ENCODE peak calls at places on chromosomes 11 and 22, in seven cellular contexts. C, J, A, W, X, N and V are unnamed samples.

GRCh38 chr11:76151561-76152085 is 54.7 kb downstream of the WNT11 start:
- DNase-seq in C (no peak), J (no peak), A (no peak), W (no peak), X (no peak), N (no peak), V (no peak)

GRCh38 chr11:111066861-111067260 is 178.7 kb upstream of the POU2AF2 start:
- DNase-seq in C (no peak), J (peak; percentile 45), A (no peak), W (no peak), X (no peak), N (no peak), V (no peak)

GRCh38 chr22:44710474-44711235 is 8.7 kb downstream of the PRR5 start:
- DNase-seq in C (no peak), J (no peak), A (no peak), W (no peak), X (no peak), N (peak; percentile 45), V (no peak)

GRCh38 chr11:129458278-129458677 is 82.6 kb downstream of the BARX2 start:
- DNase-seq in C (no peak), J (peak; percentile 78), A (no peak), W (no peak), X (no peak), N (no peak), V (no peak)

GRCh38 chr11:46673713-46674462 is 26.5 kb downstream of the ARHGAP1 start:
- DNase-seq in C (no peak), J (no peak), A (peak; percentile 27), W (peak; percentile 60), X (no peak), N (no peak), V (no peak)

GRCh38 chr22:43060213-43060612 is 29.0 kb downstream of the TTLL1 start:
- DNase-seq in C (no peak), J (no peak), A (no peak), W (no peak), X (no peak), N (peak; percentile 30), V (no peak)

GRCh38 chr22:23058063-23058462 is 12.3 kb upstream of the GNAZ start:
- DNase-seq in C (peak; percentile 1), J (no peak), A (no peak), W (no peak), X (no peak), N (peak; percentile 7), V (no peak)

GRCh38 chr22:41361716-41362310 is 19.9 kb upstream of the TEF start:
- DNase-seq in C (no peak), J (peak; percentile 17), A (no peak), W (no peak), X (peak; percentile 50), N (no peak), V (no peak)

GRCh38 chr11:134101292-134101691 is 32.4 kb downstream of the JAM3 start:
- DNase-seq in C (no peak), J (no peak), A (no peak), W (no peak), X (peak; percentile 67), N (no peak), V (no peak)

GRCh38 chr11:134592391-134592990 is 180.4 kb upstream of the B3GAT1 start:
- DNase-seq in C (no peak), J (no peak), A (no peak), W (no peak), X (no peak), N (peak; percentile 44), V (no peak)

GRCh38 chr11:116217006-116217405 is 555.8 kb downstream of the BUD13 start:
- DNase-seq in C (no peak), J (peak; percentile 8), A (no peak), W (no peak), X (peak; percentile 45), N (no peak), V (no peak)

GRCh38 chr11:34214961-34215805 is 109.8 kb downstream of the NAT10 start:
- DNase-seq in C (no peak), J (peak; percentile 97), A (no peak), W (no peak), X (peak; percentile 78), N (no peak), V (no peak)

GRCh38 chr11:66717925-66718319 is 11.1 kb downstream of the SPTBN2 start:
- DNase-seq in C (no peak), J (no peak), A (no peak), W (peak; percentile 75), X (no peak), N (no peak), V (no peak)

GRCh38 chr11:17063171-17064002 is 14.1 kb downstream of the RPS13 start:
- DNase-seq in C (no peak), J (peak; percentile 28), A (peak; percentile 68), W (no peak), X (peak; percentile 27), N (peak; percentile 79), V (no peak)

GRCh38 chr11:30174265-30175022 is 56.4 kb upstream of the FSHB start:
- DNase-seq in C (no peak), J (no peak), A (no peak), W (no peak), X (no peak), N (no peak), V (no peak)

GRCh38 chr11:61834278-61835004 is 6.3 kb downstream of the FADS2 start:
- DNase-seq in C (no peak), J (no peak), A (peak; percentile 79), W (peak; percentile 90), X (peak; percentile 47), N (no peak), V (no peak)

GRCh38 chr11:64400096-64400495 is 41.1 kb downstream of the RPS6KA4 start:
- DNase-seq in C (no peak), J (peak; percentile 49), A (peak; percentile 44), W (no peak), X (no peak), N (peak; percentile 39), V (no peak)

GRCh38 chr11:64718084-64718779 is 4.8 kb downstream of the NRXN2 start:
- DNase-seq in C (no peak), J (no peak), A (no peak), W (no peak), X (no peak), N (no peak), V (no peak)

GRCh38 chr11:4482445-4482844 is at the start of gene OR52K1:
- DNase-seq in C (no peak), J (no peak), A (no peak), W (no peak), X (no peak), N (no peak), V (no peak)

GRCh38 chr11:122677256-122677655 is 21.7 kb downstream of the UBASH3B start:
- DNase-seq in C (no peak), J (no peak), A (no peak), W (no peak), X (no peak), N (no peak), V (no peak)

GRCh38 chr22:44351037-44351436 is 38.3 kb upstream of the SHISAL1 start:
- DNase-seq in C (no peak), J (no peak), A (no peak), W (no peak), X (no peak), N (no peak), V (no peak)

GRCh38 chr11:35427158-35427557 is 7.8 kb upstream of the SLC1A2 start:
- DNase-seq in C (peak; percentile 56), J (no peak), A (peak; percentile 29), W (no peak), X (peak; percentile 54), N (no peak), V (no peak)

GRCh38 chr11:76259299-76259908 is 53.1 kb upstream of the WNT11 start:
- DNase-seq in C (no peak), J (no peak), A (no peak), W (peak; percentile 8), X (no peak), N (no peak), V (no peak)

GRCh38 chr11:81772161-81772560 is 961.5 kb downstream of the FAM181B start:
- DNase-seq in C (no peak), J (no peak), A (no peak), W (no peak), X (no peak), N (no peak), V (no peak)

GRCh38 chr11:64629796-64630562 is 39.0 kb downstream of the SLC22A12 start:
- DNase-seq in C (no peak), J (no peak), A (no peak), W (no peak), X (no peak), N (no peak), V (no peak)

GRCh38 chr11:114890076-114890475 is 211.7 kb downstream of the NXPE2 start:
- DNase-seq in C (no peak), J (no peak), A (no peak), W (no peak), X (no peak), N (no peak), V (no peak)

DNA sequence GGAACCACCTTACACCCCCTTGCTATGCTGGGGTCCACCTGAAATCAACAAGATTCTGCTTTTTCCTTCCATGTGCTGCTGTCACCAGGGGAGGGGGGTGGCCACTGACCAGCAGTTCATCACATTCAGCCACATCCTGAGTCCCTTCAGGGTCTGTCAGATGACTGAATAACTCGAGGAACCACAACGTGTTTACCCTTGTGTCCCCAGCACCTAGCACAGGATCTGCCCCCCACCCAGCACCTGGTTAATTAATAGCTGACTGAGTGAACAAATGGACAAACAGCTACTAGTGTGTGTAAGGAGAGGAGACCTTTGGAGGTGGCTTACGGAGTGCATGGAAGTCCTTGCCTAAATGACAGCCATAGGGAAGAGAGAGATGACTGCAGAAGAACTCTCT is 119.5 kb upstream of the NCAM1 start:
- DNase-seq in C (no peak), J (no peak), A (no peak), W (no peak), X (no peak), N (no peak), V (no peak)
- H3K27ac ChIP-seq in C (no peak overlapping the region), J (no peak overlapping the region), A (no peak overlapping the region), W (no peak overlapping the region), X (no peak overlapping the region), N (no peak overlapping the region), V (no peak overlapping the region)

DNA sequence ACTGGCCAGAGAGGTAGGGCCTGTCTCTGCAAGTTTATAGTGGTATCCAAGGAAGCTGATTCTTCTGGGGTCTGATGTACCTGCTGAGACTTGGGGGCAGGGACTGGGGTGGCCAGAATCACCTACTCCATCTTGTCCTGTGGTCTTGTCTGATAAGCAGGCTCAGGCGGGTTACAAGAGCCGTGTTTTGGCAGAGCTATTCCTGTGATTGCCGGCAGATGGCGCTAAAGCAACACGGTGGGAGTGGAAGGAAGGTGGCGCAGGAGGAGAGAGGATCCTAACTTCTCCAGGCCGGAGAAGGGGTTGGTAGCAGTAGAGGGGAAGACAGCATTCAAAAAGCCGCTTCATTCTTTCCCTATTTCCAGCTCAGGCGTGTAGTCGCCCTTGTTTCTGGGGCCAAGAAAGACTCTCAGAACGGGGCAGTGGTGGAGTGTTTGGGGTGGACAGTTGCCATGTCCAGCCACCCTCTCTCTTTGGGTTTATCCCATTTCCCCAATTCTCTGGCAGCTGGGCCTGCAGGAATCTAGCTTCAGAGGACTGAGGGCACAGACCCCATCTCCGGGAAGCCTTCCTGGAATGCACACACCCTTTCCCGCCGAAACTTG is 15.1 kb downstream of the CHRM1 start:
- DNase-seq in C (peak; percentile 74), J (peak; percentile 69), A (peak; percentile 79), W (peak; percentile 90), X (peak; percentile 79), N (peak; percentile 84), V (peak; percentile 38)
- TF ChIP-seq CTCF in C (peak; percentile 99), J (peak; percentile 99), A (peak; percentile 96), W (peak; percentile 100), X (peak; percentile 99), N (peak; percentile 99), V (peak; percentile 99)

GRCh38 chr22:49302530-49302929 is 525.1 kb downstream of the BRD1 start:
- DNase-seq in C (peak; percentile 4), J (no peak), A (no peak), W (no peak), X (no peak), N (peak; percentile 11), V (no peak)
- H3K9me3 ChIP-seq in C (no peaks in the 10 kb centered on the region), J (peaks cover 63% of the 10 kb centered on the region), A (no peaks in the 10 kb centered on the region), W (no peaks in the 10 kb centered on the region), X (peaks cover 67% of the 10 kb centered on the region), N (no peaks in the 10 kb centered on the region), V (no peaks in the 10 kb centered on the region)

GRCh38 chr11:2381494-2382128 is 4.5 kb downstream of the CD81 start:
- DNase-seq in C (no peak), J (no peak), A (peak; percentile 26), W (peak; percentile 77), X (no peak), N (no peak), V (no peak)
- H3K27ac ChIP-seq in C (peak overlapping the region; percentile 98), J (no peak overlapping the region), A (peak overlapping the region; percentile 99), W (peak overlapping the region; percentile 78), X (no peak overlapping the region), N (peak overlapping the region; percentile 99), V (peak overlapping the region; percentile 15)